ENCODE peak calls at places on chromosomes 4 and X, in five cellular contexts. S is adrenal gland, O is sigmoid colon, F is IMR-90, J is HCT116. E is an unnamed sample.

GRCh38 chr4:139286186-139286698 is 6.2 kb upstream of the MGARP start:
- DNase-seq in S (no peak), O (no peak), F (peak; percentile 26), J (no peak), E (no peak)

GRCh38 chr4:10267066-10267465 is 150.5 kb upstream of the WDR1 start:
- DNase-seq in S (no peak), O (no peak), F (no peak), J (no peak), E (no peak)

GRCh38 chrX:146054311-146054710 is 236.7 kb downstream of the SLITRK2 start:
- DNase-seq in S (no peak), O (no peak), F (no peak), J (no peak), E (no peak)

GRCh38 chr4:184952522-184952921 is 65.8 kb upstream of the HELT start:
- DNase-seq in S (no peak), O (no peak), F (no peak), J (no peak), E (no peak)

GRCh38 chr4:65014078-65014477 is 604.8 kb upstream of the TECRL start:
- DNase-seq in S (no peak), O (no peak), F (no peak), J (no peak), E (no peak)

GRCh38 chr4:124111922-124112321 is 600.6 kb downstream of the ANKRD50 start:
- DNase-seq in S (no peak), O (no peak), F (peak; percentile 87), J (peak; percentile 59), E (no peak)

GRCh38 chrX:19514791-19515614 is at the start of gene MAP3K15:
- DNase-seq in S (peak; percentile 44), O (no peak), F (no peak), J (no peak), E (no peak)

GRCh38 chr4:119304431-119304830 is 17.5 kb downstream of the FABP2 start:
- DNase-seq in S (no peak), O (no peak), F (no peak), J (no peak), E (no peak)

GRCh38 chr4:176319704-176320339 is at the start of gene SPCS3:
- DNase-seq in S (peak; percentile 97), O (peak; percentile 98), F (peak; percentile 91), J (peak; percentile 80), E (peak; percentile 95)

GRCh38 chrX:149497626-149498025 is 7.5 kb downstream of the IDS start:
- DNase-seq in S (no peak), O (no peak), F (peak; percentile 67), J (no peak), E (no peak)

GRCh38 chr4:187814737-187815465 is 180.7 kb upstream of the ZFP42 start:
- DNase-seq in S (peak; percentile 16), O (no peak), F (peak; percentile 23), J (no peak), E (peak; percentile 21)

GRCh38 chrX:130120746-130121504 is 10.6 kb upstream of the ELF4 start:
- DNase-seq in S (peak; percentile 79), O (peak; percentile 89), F (peak; percentile 71), J (no peak), E (peak; percentile 78)

GRCh38 chr4:85152490-85152889 is 186.0 kb upstream of the WDFY3 start:
- DNase-seq in S (no peak), O (no peak), F (no peak), J (no peak), E (no peak)

GRCh38 chrX:46180258-46180687 is 364.9 kb downstream of the ZNF674 start:
- DNase-seq in S (no peak), O (no peak), F (peak; percentile 47), J (peak; percentile 85), E (no peak)

GRCh38 chrX:132612990-132613564 is 124.2 kb upstream of the MBNL3 start:
- DNase-seq in S (peak; percentile 55), O (no peak), F (peak; percentile 4), J (peak; percentile 12), E (no peak)

GRCh38 chrX:77442728-77443127 is 4.5 kb upstream of the FGF16 start:
- DNase-seq in S (peak; percentile 60), O (no peak), F (peak; percentile 81), J (peak; percentile 59), E (no peak)

GRCh38 chr4:31741321-31741720 is 1021.2 kb downstream of the PCDH7 start:
- DNase-seq in S (no peak), O (no peak), F (no peak), J (no peak), E (no peak)

GRCh38 chrX:72306851-72307645 is 1.3 kb upstream of the CITED1 start:
- DNase-seq in S (peak; percentile 59), O (peak; percentile 79), F (peak; percentile 66), J (peak; percentile 22), E (peak; percentile 41)

GRCh38 chr4:74682567-74683359 is 111.6 kb downstream of the BTC start:
- DNase-seq in S (peak; percentile 78), O (no peak), F (peak; percentile 95), J (peak; percentile 89), E (no peak)

GRCh38 chrX:9644335-9644734 is 121.3 kb downstream of the GPR143 start:
- DNase-seq in S (no peak), O (peak; percentile 73), F (no peak), J (no peak), E (peak; percentile 41)

GRCh38 chrX:41529221-41529620 is 82.1 kb downstream of the NYX start:
- DNase-seq in S (no peak), O (no peak), F (no peak), J (no peak), E (no peak)

GRCh38 chrX:107601759-107602158 is 26.6 kb upstream of the PRPS1 start:
- DNase-seq in S (no peak), O (no peak), F (no peak), J (no peak), E (no peak)

GRCh38 chrX:137930562-137930961 is 364.6 kb downstream of the ZIC3 start:
- DNase-seq in S (no peak), O (no peak), F (no peak), J (no peak), E (no peak)

GRCh38 chrX:130718137-130718536 is 184.9 kb downstream of the ENOX2 start:
- DNase-seq in S (no peak), O (no peak), F (no peak), J (no peak), E (no peak)

GRCh38 chr4:8383451-8384160 is 56.9 kb downstream of the ACOX3 start:
- DNase-seq in S (peak; percentile 44), O (no peak), F (peak; percentile 42), J (no peak), E (no peak)

GRCh38 chrX:45135616-45136015 is 65.1 kb downstream of the DIPK2B start:
- DNase-seq in S (no peak), O (no peak), F (no peak), J (no peak), E (no peak)

GRCh38 chrX:143788265-143788664 is 67.7 kb upstream of the SPANXN2 start:
- DNase-seq in S (no peak), O (no peak), F (no peak), J (no peak), E (no peak)

GRCh38 chrX:110321670-110322069 is 3.8 kb upstream of the AMMECR1 start:
- DNase-seq in S (no peak), O (no peak), F (no peak), J (no peak), E (no peak)

GRCh38 chr4:156523991-156524390 is 447.6 kb downstream of the PDGFC start:
- DNase-seq in S (no peak), O (no peak), F (no peak), J (no peak), E (no peak)

GRCh38 chr4:122045533-122045932 is 93.7 kb upstream of the TRPC3 start:
- DNase-seq in S (peak; percentile 58), O (no peak), F (peak; percentile 96), J (peak; percentile 62), E (no peak)

GRCh38 chrX:154540897-154541535 is 5.6 kb downstream of the G6PD start:
- DNase-seq in S (peak; percentile 61), O (no peak), F (no peak), J (no peak), E (no peak)

GRCh38 chrX:149949743-149950436 is 11.6 kb upstream of the EOLA2 start:
- DNase-seq in S (no peak), O (no peak), F (peak; percentile 7), J (no peak), E (no peak)

GRCh38 chr4:127211377-127212268 is 421.1 kb upstream of the INTU start:
- DNase-seq in S (no peak), O (no peak), F (no peak), J (no peak), E (no peak)

DNA sequence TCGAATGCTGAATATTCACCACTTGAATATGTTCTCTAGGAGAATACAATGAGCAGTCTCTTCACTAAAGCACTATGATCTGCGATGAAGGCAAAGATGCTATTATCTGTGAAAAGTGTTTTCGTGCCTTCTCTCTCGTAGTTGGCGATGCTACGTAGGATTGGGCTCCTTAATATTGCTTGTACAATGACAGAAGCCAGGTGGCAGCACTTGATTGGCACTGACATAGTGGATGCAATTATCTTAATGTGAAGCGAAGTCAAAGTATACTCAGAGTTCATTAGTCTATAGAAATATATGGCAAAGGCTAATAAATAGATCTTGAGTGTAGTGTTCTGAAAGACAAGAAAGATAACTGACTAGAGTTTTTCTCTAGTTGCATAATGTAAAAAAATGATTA is 1135.7 kb upstream of the AGA start:
- DNase-seq in S (no peak), O (no peak), F (no peak), J (no peak), E (no peak)
- H3K36me3 ChIP-seq in S (no peaks in the 10 kb centered on the region), O (no peaks in the 10 kb centered on the region), F (no peaks in the 10 kb centered on the region), J (no peaks in the 10 kb centered on the region), E (no peaks in the 10 kb centered on the region)

DNA sequence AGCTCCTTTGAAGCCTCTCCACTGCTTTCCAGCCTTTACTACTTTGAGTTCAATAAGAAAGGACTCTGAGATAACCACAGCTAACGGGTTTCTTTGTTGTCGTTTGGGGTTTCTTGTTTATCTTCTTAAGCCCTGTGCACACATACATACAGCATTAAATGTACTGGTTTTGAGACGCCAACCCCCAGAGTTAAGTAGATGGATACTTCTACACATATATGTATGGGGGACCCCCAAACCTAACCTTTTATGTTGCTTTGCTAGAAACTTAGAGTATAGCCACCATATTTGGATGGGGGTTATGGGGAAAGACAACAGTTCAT is 696 bp downstream of the CEP135 start:
- DNase-seq in S (no peak), O (no peak), F (no peak), J (no peak), E (no peak)
- TF ChIP-seq POLR2A in S (no peak), O (no peak), F (no peak), J (no peak), E (no peak)

GRCh38 chrX:33968611-33969010 is 163.5 kb downstream of the FAM47A start:
- DNase-seq in S (no peak), O (no peak), F (no peak), J (no peak), E (no peak)
- H3K9me3 ChIP-seq in S (no peaks in the 10 kb centered on the region), O (no peaks in the 10 kb centered on the region), F (peaks cover 6% of the 10 kb centered on the region), J (no peaks in the 10 kb centered on the region), E (no peaks in the 10 kb centered on the region)

GRCh38 chr4:72567821-72568620 is 1.0 kb downstream of the ADAMTS3 start:
- DNase-seq in S (peak; percentile 92), O (peak; percentile 87), F (peak; percentile 77), J (no peak), E (peak; percentile 82)

GRCh38 chr4:72564789-72565188 is 4.2 kb downstream of the ADAMTS3 start:
- DNase-seq in S (no peak), O (no peak), F (no peak), J (no peak), E (no peak)

GRCh38 chr4:72567036-72567435 is 2.0 kb downstream of the ADAMTS3 start:
- DNase-seq in S (no peak), O (no peak), F (no peak), J (no peak), E (no peak)

GRCh38 chr4:72566573-72566972 is 2.4 kb downstream of the ADAMTS3 start:
- DNase-seq in S (no peak), O (no peak), F (no peak), J (no peak), E (no peak)

GRCh38 chr4:72564184-72564583 is 4.8 kb downstream of the ADAMTS3 start:
- DNase-seq in S (no peak), O (no peak), F (peak; percentile 54), J (no peak), E (no peak)
- H3K36me3 ChIP-seq in S (no peaks in the 10 kb centered on the region), O (no peaks in the 10 kb centered on the region), F (no peaks in the 10 kb centered on the region), J (no peaks in the 10 kb centered on the region), E (no peaks in the 10 kb centered on the region)

E was measured in uterus.